ENCODE peak calls at places on chromosome 15, in six cellular contexts. Z is sigmoid colon, H is psoas muscle, Y is A549, M is ovary, G is heart left ventricle. C is an unnamed sample. For H3K4me1, the result is how much of the 10 kb centered on the place peaks cover.

GRCh38 chr15:43218908-43219706 is 1.7 kb downstream of the EPB42 start:
- DNase-seq in Z (no peak), M (no peak), H (no peak), Y (no peak), G (no peak), C (no peak)

GRCh38 chr15:69974321-69974720 is 123.4 kb downstream of the TLE3 start:
- DNase-seq in H (no peak), Z (no peak), Y (no peak), M (no peak), G (no peak), C (no peak)

GRCh38 chr15:70451861-70452653 is 311.3 kb downstream of the UACA start:
- DNase-seq in Z (no peak), M (no peak), H (no peak), Y (no peak), G (no peak), C (no peak)

GRCh38 chr15:101318810-101319200 is 23.8 kb upstream of the SNRPA1 start:
- DNase-seq in Z (no peak), G (no peak), M (no peak), H (no peak), Y (no peak), C (no peak)

GRCh38 chr15:94008101-94009080 is 223.0 kb upstream of the MCTP2 start:
- DNase-seq in G (no peak), Z (no peak), M (no peak), H (peak), Y (no peak), C (no peak)

GRCh38 chr15:76382987-76383728 is 46.6 kb downstream of the ISL2 start:
- DNase-seq in G (no peak), Y (no peak), H (no peak), M (no peak), Z (no peak), C (no peak)

GRCh38 chr15:26628879-26629529 is 143.9 kb downstream of the GABRB3 start:
- DNase-seq in G (peak), M (peak), H (peak), Y (peak), Z (no peak), C (peak)

GRCh38 chr15:31131853-31132375 is 30.4 kb upstream of the TRPM1 start:
- DNase-seq in Z (no peak), H (no peak), Y (no peak), M (no peak), G (no peak), C (no peak)

GRCh38 chr15:74642724-74643367 is 27.2 kb downstream of the CLK3 start:
- DNase-seq in M (no peak), G (no peak), H (no peak), Y (no peak), Z (no peak), C (no peak)

GRCh38 chr15:83844742-83845141 is 190.8 kb downstream of the ADAMTSL3 start:
- DNase-seq in G (no peak), M (no peak), Z (peak), H (no peak), Y (no peak), C (no peak)

GRCh38 chr15:61084944-61085367 is 144.1 kb downstream of the RORA start:
- DNase-seq in Z (no peak), H (no peak), M (no peak), G (no peak), Y (no peak), C (no peak)

GRCh38 chr15:99110093-99110492 is 5.2 kb downstream of the SYNM start:
- DNase-seq in Z (peak), Y (no peak), G (no peak), H (no peak), M (no peak), C (peak)

GRCh38 chr15:79408041-79408440 is 24.1 kb upstream of the MINAR1 start:
- DNase-seq in Z (no peak), Y (no peak), M (no peak), H (no peak), G (no peak), C (no peak)

GRCh38 chr15:45378149-45378912 is at the start of gene GATM:
- DNase-seq in H (peak), Z (peak), Y (peak), M (peak), G (peak), C (peak)

GRCh38 chr15:73873889-73874511 is 636 bp downstream of the TBC1D21 start:
- DNase-seq in H (no peak), M (no peak), Y (peak), G (no peak), Z (no peak), C (no peak)

GRCh38 chr15:39786444-39787056 is 3.9 kb upstream of the FSIP1 start:
- DNase-seq in Z (no peak), Y (peak), H (no peak), G (no peak), M (no peak), C (no peak)

DNA sequence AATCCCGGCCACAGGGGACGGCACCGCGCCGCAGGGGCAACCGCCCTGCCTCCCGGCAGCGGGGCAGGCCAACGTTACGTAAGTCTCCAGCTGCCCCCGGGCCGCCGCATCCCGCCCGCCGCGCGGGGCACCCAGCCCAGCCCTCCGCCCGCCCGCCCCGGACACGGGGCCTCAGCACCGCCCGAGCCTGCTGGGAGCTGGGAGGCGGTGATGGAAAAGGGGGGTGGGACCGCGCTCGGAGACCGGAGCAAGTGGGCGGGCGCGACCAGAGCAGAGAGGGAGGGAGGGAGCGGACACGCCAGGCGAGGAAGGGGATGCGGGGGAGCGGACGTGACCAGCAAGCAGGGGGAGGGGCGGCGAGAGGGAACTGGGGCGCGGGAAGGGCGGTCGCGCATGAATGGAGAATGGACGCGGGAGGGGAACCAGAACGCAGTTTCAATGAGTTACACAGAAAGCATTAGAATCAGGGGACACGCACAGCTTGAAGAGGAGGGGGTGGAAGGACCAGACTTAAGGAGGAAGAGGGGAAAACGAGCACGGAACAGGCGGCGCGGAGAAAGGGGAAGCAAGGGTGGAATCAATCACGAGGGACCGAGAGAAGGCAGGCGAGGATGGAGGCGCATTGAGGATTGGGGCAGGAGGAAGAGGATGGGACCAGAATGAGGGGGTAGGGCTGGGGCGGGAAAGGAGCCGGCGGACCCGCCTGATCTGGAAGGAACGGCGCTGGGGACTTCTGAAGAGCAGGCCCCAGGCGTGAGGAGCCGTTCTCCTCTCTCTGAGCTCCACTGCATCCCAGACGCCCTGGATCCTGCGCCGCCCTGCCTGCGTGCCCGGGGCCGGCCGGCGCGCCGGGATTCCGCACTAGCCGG is 559 bp downstream of the PKM start:
- DNase-seq in Y (peak), G (peak), Z (peak), H (peak), M (peak), C (peak)
- H3K4me1 ChIP-seq in Y (half or more), G (under half), Z (under half), H (under half), M (under half), C (half or more)

DNA sequence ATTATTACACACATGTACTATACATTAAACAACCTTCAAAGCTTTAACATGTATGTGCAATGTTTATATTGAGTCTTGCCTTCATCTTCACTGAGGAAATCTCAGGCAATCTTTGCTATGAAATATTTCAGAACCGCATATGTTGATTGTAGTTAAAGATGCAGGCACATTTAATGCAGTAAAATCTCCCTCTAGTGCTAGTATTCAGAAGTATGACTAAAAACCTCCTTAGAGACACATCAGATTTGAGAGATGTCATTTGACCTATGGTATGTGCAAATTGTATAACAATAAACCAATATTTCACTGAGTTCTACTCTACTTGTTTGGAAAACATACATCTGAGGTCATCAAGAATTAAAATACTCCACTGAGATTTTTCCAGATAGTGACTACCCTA is 123.8 kb upstream of the C15orf61 start:
- DNase-seq in G (no peak), Y (no peak), Z (no peak), H (no peak), M (no peak), C (no peak)
- TF ChIP-seq CTCF in G (no peak), Y (no peak), Z (no peak), H (no peak), M (no peak), C (no peak)

GRCh38 chr15:68789921-68790575 is 30.6 kb downstream of the ANP32A start:
- DNase-seq in H (no peak), G (no peak), Y (no peak), Z (no peak), M (no peak), C (no peak)

GRCh38 chr15:68792901-68793766 is 27.6 kb downstream of the ANP32A start:
- DNase-seq in G (no peak), M (no peak), Z (no peak), Y (no peak), H (no peak), C (peak)

GRCh38 chr15:68789041-68789920 is 31.4 kb downstream of the ANP32A start:
- DNase-seq in Y (no peak), M (no peak), H (no peak), G (no peak), Z (no peak), C (no peak)

GRCh38 chr15:68791431-68792283 is 29.0 kb downstream of the ANP32A start:
- DNase-seq in H (no peak), M (no peak), Z (no peak), Y (no peak), G (no peak), C (no peak)

DNA sequence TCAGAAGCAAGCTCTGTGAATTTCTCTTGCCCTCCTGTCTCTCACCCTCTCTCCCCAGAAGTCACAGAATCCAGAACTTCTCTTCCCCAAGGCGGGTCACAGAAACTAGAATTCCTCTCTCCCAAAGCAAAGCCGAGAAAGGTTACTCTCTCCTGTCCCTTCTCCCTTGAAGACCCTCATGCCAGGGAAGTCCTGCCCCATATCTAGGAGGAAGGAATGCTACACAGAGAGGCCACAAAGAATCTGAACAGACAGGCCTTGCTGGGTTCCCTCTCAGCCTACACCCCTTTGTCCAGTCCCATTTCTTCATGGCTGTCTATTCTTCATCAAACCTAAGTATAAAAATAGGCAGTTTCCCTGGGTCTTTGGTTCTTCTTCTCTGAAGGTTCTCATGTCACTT is 29.8 kb downstream of the ANP32A start:
- DNase-seq in G (no peak), Y (no peak), Z (no peak), M (no peak), H (no peak), C (no peak)
- H3K4me1 ChIP-seq in G (half or more), Y (under half), Z (under half), M (under half), H (half or more), C (half or more)

GRCh38 chr15:80620141-80620540 is 75.0 kb upstream of the ABHD17C start:
- DNase-seq in M (no peak), G (no peak), H (no peak), Y (no peak), Z (no peak), C (no peak)

GRCh38 chr15:80618666-80619481 is 76.2 kb upstream of the ABHD17C start:
- DNase-seq in Z (no peak), Y (no peak), G (no peak), H (no peak), M (no peak), C (no peak)

GRCh38 chr15:80620931-80621330 is 74.2 kb upstream of the ABHD17C start:
- DNase-seq in H (no peak), Z (no peak), G (no peak), Y (no peak), M (no peak), C (no peak)

GRCh38 chr15:80615783-80616391 is 79.2 kb upstream of the ABHD17C start:
- DNase-seq in M (peak), Y (no peak), G (peak), Z (peak), H (peak), C (peak)

GRCh38 chr15:80619677-80620076 is 75.4 kb upstream of the ABHD17C start:
- DNase-seq in G (no peak), H (no peak), M (no peak), Y (no peak), Z (no peak), C (no peak)
- TF ChIP-seq CTCF in G (peak), H (peak), M (no peak), Y (no peak), Z (no peak), C (peak)

GRCh38 chr15:34725565-34725964 is 29.2 kb downstream of the GJD2 start:
- DNase-seq in Z (no peak), H (no peak), G (no peak), M (no peak), Y (no peak), C (no peak)
- H3K4me1 ChIP-seq in Z (under half), H (under half), G (under half), M (under half), Y (under half), C (under half)

GRCh38 chr15:89494941-89495637 is 1.3 kb downstream of the RHCG start:
- DNase-seq in M (no peak), Z (peak), H (no peak), G (no peak), Y (peak), C (no peak)

GRCh38 chr15:89498574-89498906 is 2.2 kb upstream of the RHCG start:
- DNase-seq in G (no peak), Y (no peak), Z (no peak), H (no peak), M (no peak), C (no peak)

GRCh38 chr15:89495638-89496145 is 691 bp downstream of the RHCG start:
- DNase-seq in G (no peak), Y (no peak), H (no peak), M (no peak), Z (no peak), C (no peak)

GRCh38 chr15:89494006-89494405 is 2.4 kb downstream of the RHCG start:
- DNase-seq in H (no peak), G (no peak), M (no peak), Y (no peak), Z (peak), C (no peak)

DNA sequence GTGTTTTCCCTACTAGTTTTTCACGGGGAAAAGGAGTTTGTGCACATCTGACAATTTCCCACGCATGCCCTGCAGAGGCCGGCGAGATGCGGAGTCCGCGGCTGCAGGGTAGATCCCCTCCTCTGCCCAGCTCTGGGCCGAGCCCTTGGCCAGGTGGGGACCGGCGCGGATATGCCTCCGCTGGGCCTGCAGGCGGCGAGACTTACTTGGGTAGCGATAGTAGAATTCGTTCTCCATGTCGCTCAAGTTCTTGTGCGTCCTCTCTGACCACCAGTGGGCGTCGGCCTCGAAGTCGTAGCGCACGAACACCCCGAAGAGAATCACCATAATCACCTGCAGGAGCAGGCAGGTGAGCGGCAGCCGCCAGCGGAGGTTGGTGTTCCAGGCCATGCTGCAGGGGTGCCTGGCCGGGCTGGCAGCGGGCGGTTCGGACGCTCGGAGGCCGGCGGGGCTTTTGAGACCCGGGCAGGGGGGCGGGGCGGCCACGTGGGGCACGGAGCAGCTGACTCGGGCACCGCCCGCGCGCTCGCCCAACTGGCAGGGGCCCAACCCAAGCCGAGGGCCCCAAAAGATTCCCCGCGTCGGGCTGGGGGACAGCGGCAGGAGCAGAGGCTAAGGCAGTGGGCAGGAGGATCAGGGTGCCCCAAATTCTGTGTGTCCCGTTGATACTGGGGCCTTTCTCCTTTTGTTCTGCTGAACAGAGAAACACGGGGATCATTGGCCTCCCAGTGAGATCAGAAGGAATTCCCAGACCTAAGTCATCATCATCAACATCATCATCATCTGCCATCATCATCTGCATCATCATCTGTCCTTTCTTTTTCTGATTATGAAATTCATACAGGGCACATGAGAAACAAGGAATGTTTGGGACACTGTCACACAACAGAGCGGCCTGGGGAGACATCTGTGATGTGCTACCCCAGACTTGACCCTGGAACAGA is at the start of gene RHCG:
- DNase-seq in G (no peak), Y (peak), Z (no peak), H (no peak), M (no peak), C (no peak)
- TF ChIP-seq CTCF in G (peak), Y (peak), Z (no peak), H (no peak), M (no peak), C (no peak)

DNA sequence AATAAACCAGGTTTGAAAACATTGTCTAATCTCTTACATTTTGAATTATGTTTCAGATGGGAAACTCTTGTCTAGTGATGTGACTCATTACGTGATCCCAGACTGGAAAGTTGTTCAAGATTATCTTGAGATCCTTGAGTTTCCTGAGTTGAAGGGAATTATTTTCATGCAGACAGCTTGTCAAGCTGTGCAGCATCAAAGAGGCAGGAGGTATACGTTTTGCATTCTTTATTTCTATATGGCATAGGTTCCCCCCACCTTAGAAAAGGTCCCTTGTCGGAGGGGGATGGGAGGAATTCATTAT is 1.5 kb downstream of the DIS3L start:
- DNase-seq in Y (peak), H (no peak), Z (no peak), G (no peak), M (no peak), C (no peak)
- H3K4me1 ChIP-seq in Y (under half), H (under half), Z (under half), G (under half), M (under half), C (under half)

DNA sequence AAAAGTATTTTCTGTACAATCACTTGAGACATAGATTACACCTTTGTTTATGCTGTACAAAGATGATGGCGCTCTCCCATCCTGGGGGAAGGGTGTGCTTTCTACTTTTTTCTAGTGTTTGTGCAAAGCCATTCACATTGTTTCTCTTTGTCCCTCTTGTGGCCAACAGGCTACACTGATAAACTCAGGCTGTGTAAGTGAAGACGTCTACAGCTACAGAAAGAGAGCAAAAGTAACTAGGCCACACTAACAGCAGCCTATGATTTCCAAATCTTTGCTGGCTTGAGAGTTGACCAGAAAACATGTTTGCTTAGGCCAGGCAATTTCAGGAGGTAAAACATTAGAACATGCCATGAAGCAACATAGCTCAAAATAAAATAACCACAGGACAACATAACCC is 75.1 kb downstream of the FOXB1 start:
- DNase-seq in Y (no peak), M (no peak), H (no peak), Z (no peak), G (no peak), C (no peak)
- TF ChIP-seq CTCF in Y (peak), M (no peak), H (no peak), Z (no peak), G (no peak), C (no peak)

DNA sequence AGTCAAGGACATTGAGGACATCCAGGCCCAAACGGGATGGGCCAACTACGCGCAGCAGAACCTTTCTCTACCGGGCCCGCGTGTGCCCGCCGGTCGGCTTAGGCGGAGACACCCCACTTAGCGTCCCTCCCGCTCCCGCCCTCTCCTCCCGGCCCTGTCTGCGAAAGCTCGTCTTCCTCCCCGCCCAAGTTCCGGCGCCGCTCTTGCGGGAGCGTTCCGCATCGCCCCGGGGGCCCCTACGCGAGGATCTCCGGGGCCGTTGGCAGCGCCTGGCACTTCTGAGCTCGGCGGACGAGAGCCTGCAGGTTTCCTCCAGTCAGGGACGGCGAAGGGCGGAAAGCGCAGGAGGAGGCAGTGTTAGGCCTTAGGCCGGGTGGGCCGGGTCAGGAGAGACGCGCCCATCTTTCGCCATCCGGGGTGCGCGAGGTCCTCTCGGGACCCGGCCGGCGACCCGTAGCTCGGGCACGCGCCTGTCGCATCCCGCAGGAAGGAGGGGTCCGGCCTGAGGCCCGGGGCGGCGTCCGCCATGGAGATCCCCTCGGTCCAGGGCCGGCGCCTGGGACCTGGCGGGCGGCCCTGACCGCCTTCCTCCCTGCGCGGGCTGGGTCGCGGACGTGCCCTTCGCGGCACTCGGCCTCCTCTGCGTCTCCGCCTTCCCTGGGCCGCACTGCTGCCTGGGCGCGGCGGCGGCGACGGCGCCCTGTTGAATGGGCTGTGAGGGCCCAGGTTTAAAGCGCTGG is at the start of gene FEM1B:
- DNase-seq in Z (peak), H (peak), G (peak), M (peak), Y (peak), C (peak)
- H3K4me1 ChIP-seq in Z (under half), H (half or more), G (half or more), M (under half), Y (half or more), C (half or more)